ENCODE peak calls at places on chromosomes 12 and 14, in five cellular contexts. C is A549, M is IMR-90, U is H1, W is K562. O is an unnamed sample.

GRCh38 chr14:50010752-50011151 is 105.6 kb downstream of the VCPKMT start:
- DNase-seq in C (no peak), U (no peak), W (no peak), M (peak), O (no peak)

GRCh38 chr14:64702493-64703392 is 1.5 kb upstream of the PLEKHG3 start:
- DNase-seq in W (no peak), U (peak), M (no peak), C (no peak), O (no peak)

GRCh38 chr12:79547735-79548347 is 142.9 kb downstream of the PAWR start:
- DNase-seq in U (no peak), C (peak), W (peak), M (peak), O (peak)

GRCh38 chr12:95102916-95103671 is 29.7 kb upstream of the NR2C1 start:
- DNase-seq in W (no peak), C (peak), M (peak), U (no peak), O (peak)

GRCh38 chr14:50351016-50351415 is 38.9 kb downstream of the DMAC2L start:
- DNase-seq in C (no peak), M (peak), U (no peak), W (no peak), O (no peak)

GRCh38 chr12:110636516-110636915 is 22.6 kb downstream of the TCTN1 start:
- DNase-seq in C (no peak), U (no peak), W (no peak), M (no peak), O (no peak)

GRCh38 chr14:30211326-30211725 is 283.7 kb upstream of the PRKD1 start:
- DNase-seq in C (no peak), U (no peak), W (no peak), M (peak), O (no peak)

GRCh38 chr14:75123991-75124390 is 2.9 kb downstream of the NEK9 start:
- DNase-seq in C (peak), U (no peak), W (peak), M (peak), O (no peak)

GRCh38 chr12:674272-674781 is 11.1 kb upstream of the NINJ2 start:
- DNase-seq in W (peak), M (peak), C (no peak), U (no peak), O (no peak)

GRCh38 chr12:64571346-64571745 is 38.9 kb upstream of the RASSF3 start:
- DNase-seq in M (no peak), U (no peak), W (no peak), C (no peak), O (no peak)

GRCh38 chr14:76948213-76948947 is 80.1 kb downstream of the IRF2BPL start:
- DNase-seq in M (no peak), C (peak), U (no peak), W (no peak), O (peak)

GRCh38 chr14:31229638-31230229 is 22.1 kb upstream of the HECTD1 start:
- DNase-seq in M (peak), W (peak), C (peak), U (peak), O (peak)

GRCh38 chr14:61192970-61193369 is 88.2 kb downstream of the TMEM30B start:
- DNase-seq in C (no peak), M (peak), U (no peak), W (no peak), O (no peak)

GRCh38 chr12:93819048-93819491 is 141.9 kb downstream of the CRADD start:
- DNase-seq in C (no peak), M (peak), W (no peak), U (no peak), O (no peak)

GRCh38 chr14:93688239-93688666 is 100.0 kb downstream of the PRIMA1 start:
- DNase-seq in M (no peak), W (no peak), C (no peak), U (peak), O (no peak)

GRCh38 chr14:87992720-87993484 is at the start of gene GALC:
- DNase-seq in W (peak), U (peak), M (peak), C (peak), O (no peak)

GRCh38 chr12:107296681-107297086 is 203.3 kb upstream of the CRY1 start:
- DNase-seq in U (no peak), C (peak), W (no peak), M (no peak), O (no peak)

GRCh38 chr14:26190644-26191043 is 407.2 kb downstream of the NOVA1 start:
- DNase-seq in W (no peak), C (no peak), U (no peak), M (no peak), O (no peak)

GRCh38 chr14:92665699-92666110 is 82.7 kb downstream of the LGMN start:
- DNase-seq in U (no peak), W (no peak), C (no peak), M (no peak), O (no peak)

GRCh38 chr14:54172562-54172961 is 215.9 kb upstream of the BMP4 start:
- DNase-seq in W (no peak), M (no peak), C (no peak), U (no peak), O (no peak)

GRCh38 chr12:32824596-32824995 is 68.9 kb upstream of the YARS2 start:
- DNase-seq in W (no peak), C (no peak), M (no peak), U (no peak), O (no peak)

GRCh38 chr12:32828552-32828951 is 68.0 kb downstream of the PKP2 start:
- DNase-seq in W (no peak), C (no peak), M (no peak), U (no peak), O (no peak)

GRCh38 chr12:32828120-32828519 is 68.5 kb downstream of the PKP2 start:
- DNase-seq in C (no peak), W (no peak), U (no peak), M (no peak), O (no peak)

GRCh38 chr12:32822344-32822743 is 66.6 kb upstream of the YARS2 start:
- DNase-seq in M (no peak), U (no peak), C (no peak), W (no peak), O (no peak)

GRCh38 chr12:32826807-32827412 is 69.7 kb downstream of the PKP2 start:
- DNase-seq in C (no peak), U (no peak), W (no peak), M (no peak), O (no peak)
- TF ChIP-seq MAFK in C (no peak), U (no peak), W (no peak), M (no peak), O (no peak)

GRCh38 chr12:54929998-54930397 is 54.6 kb downstream of the TESPA1 start:
- DNase-seq in W (no peak), C (no peak), M (no peak), U (no peak), O (no peak)

GRCh38 chr12:54933381-54933780 is 51.2 kb downstream of the TESPA1 start:
- DNase-seq in C (no peak), M (peak), W (peak), U (no peak), O (no peak)

GRCh38 chr12:54932038-54932437 is 52.5 kb downstream of the TESPA1 start:
- DNase-seq in M (no peak), C (no peak), W (peak), U (no peak), O (no peak)

GRCh38 chr12:54934419-54934818 is 50.1 kb downstream of the TESPA1 start:
- DNase-seq in U (no peak), W (no peak), C (no peak), M (no peak), O (no peak)

DNA sequence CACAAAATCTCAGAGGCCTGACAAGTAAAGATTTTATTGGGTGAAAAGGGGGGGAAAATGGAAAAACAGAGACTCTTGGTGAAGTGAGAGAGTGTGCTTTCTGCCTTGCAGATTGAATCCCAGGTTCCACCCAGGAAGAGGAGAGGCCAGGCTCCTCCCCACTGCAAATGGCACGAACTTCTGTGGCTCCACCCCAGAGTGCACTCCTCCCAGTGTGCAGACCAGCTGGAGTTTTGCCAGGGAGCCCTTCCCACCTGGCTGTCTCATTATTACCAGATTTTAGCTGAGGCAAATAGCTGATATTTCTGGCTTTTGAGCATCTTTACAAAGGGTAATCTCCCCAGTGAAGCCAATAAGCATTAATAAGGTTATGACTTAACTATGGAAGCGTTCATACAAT is 51.9 kb downstream of the TESPA1 start:
- DNase-seq in W (peak), C (no peak), M (no peak), U (no peak), O (no peak)
- TF ChIP-seq MAFK in W (no peak), C (no peak), M (no peak), U (no peak), O (no peak)

GRCh38 chr12:100611031-100611430 is 37.5 kb downstream of the GAS2L3 start:
- DNase-seq in W (no peak), M (peak), U (no peak), C (no peak), O (no peak)

GRCh38 chr12:100612557-100612956 is 39.1 kb downstream of the GAS2L3 start:
- DNase-seq in C (no peak), W (no peak), M (no peak), U (no peak), O (no peak)

GRCh38 chr12:100608776-100609175 is 35.3 kb downstream of the GAS2L3 start:
- DNase-seq in W (no peak), C (no peak), M (no peak), U (no peak), O (no peak)
- TF ChIP-seq MAFK in W (no peak), C (no peak), M (no peak), U (no peak), O (no peak)

DNA sequence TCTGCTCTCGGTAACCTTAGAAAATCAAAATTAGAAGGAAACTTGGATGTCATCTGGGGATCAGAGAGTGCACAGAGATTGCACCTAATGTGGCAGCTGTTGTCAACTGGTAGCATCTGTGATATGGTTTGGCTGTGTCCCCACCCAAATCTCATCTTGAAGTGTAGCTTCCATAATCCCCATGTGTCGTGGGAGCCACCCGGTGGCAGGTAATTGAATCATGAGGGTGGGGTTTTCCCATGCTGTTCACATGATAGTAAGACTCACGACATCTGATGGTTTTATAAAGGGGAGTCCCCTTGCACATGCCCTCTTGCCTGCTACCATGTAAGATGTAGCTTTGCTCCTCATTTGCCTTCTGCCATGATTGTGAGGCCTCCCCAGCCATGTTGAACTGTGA is 127.7 kb upstream of the SRRM4 start:
- DNase-seq in W (peak), M (no peak), C (no peak), U (peak), O (no peak)
- TF ChIP-seq MAFK in W (no peak), M (no peak), C (no peak), U (no peak), O (no peak)